ENCODE peak calls at places on chromosomes 5 and 9, in nine cellular contexts. One of them, this sample, is unnamed.

GRCh38 chr5:122705876-122706275 is 69.0 kb upstream of the SNX2 start:
- DNase-seq in kidney tubule cell: no peak
- DNase-seq in M059J: no peak
- DNase-seq in germinal center: no peak
- DNase-seq in neural progenitor cell: no peak
- DNase-seq in A673: no peak
- DNase-seq in effector CD8-positive, alpha-beta T cell: no peak
- DNase-seq in C1 segment of cervical spinal cord: no peak
- DNase-seq in cardiac fibroblast: peak
- DNase-seq in this sample: no peak

GRCh38 chr9:107378031-107378430 is 95.0 kb downstream of the RAD23B start:
- DNase-seq in kidney tubule cell: no peak
- DNase-seq in M059J: no peak
- DNase-seq in germinal center: no peak
- DNase-seq in neural progenitor cell: no peak
- DNase-seq in A673: no peak
- DNase-seq in effector CD8-positive, alpha-beta T cell: no peak
- DNase-seq in C1 segment of cervical spinal cord: peak
- DNase-seq in cardiac fibroblast: no peak
- DNase-seq in this sample: no peak

GRCh38 chr9:20402273-20402875 is 219.9 kb downstream of the MLLT3 start:
- DNase-seq in kidney tubule cell: no peak
- DNase-seq in M059J: peak
- DNase-seq in germinal center: no peak
- DNase-seq in neural progenitor cell: no peak
- DNase-seq in A673: no peak
- DNase-seq in effector CD8-positive, alpha-beta T cell: no peak
- DNase-seq in C1 segment of cervical spinal cord: no peak
- DNase-seq in cardiac fibroblast: no peak
- DNase-seq in this sample: no peak

GRCh38 chr9:91840469-91840868 is 109.6 kb downstream of the ROR2 start:
- DNase-seq in kidney tubule cell: no peak
- DNase-seq in M059J: no peak
- DNase-seq in germinal center: no peak
- DNase-seq in neural progenitor cell: no peak
- DNase-seq in A673: no peak
- DNase-seq in effector CD8-positive, alpha-beta T cell: no peak
- DNase-seq in C1 segment of cervical spinal cord: no peak
- DNase-seq in cardiac fibroblast: no peak
- DNase-seq in this sample: no peak

GRCh38 chr5:6026766-6027165 is 351.6 kb downstream of the MED10 start:
- DNase-seq in kidney tubule cell: no peak
- DNase-seq in M059J: no peak
- DNase-seq in germinal center: no peak
- DNase-seq in neural progenitor cell: no peak
- DNase-seq in A673: peak
- DNase-seq in effector CD8-positive, alpha-beta T cell: no peak
- DNase-seq in C1 segment of cervical spinal cord: no peak
- DNase-seq in cardiac fibroblast: no peak
- DNase-seq in this sample: no peak

GRCh38 chr5:168302785-168303184 is 11.3 kb downstream of the WWC1 start:
- DNase-seq in kidney tubule cell: peak
- DNase-seq in M059J: peak
- DNase-seq in germinal center: no peak
- DNase-seq in neural progenitor cell: no peak
- DNase-seq in A673: no peak
- DNase-seq in effector CD8-positive, alpha-beta T cell: no peak
- DNase-seq in C1 segment of cervical spinal cord: no peak
- DNase-seq in cardiac fibroblast: no peak
- DNase-seq in this sample: no peak

GRCh38 chr9:99368341-99369326 is 146.6 kb downstream of the SEC61B start:
- DNase-seq in kidney tubule cell: peak
- DNase-seq in M059J: peak
- DNase-seq in germinal center: peak
- DNase-seq in neural progenitor cell: peak
- DNase-seq in A673: peak
- DNase-seq in effector CD8-positive, alpha-beta T cell: no peak
- DNase-seq in C1 segment of cervical spinal cord: peak
- DNase-seq in cardiac fibroblast: peak
- DNase-seq in this sample: no peak

GRCh38 chr5:67842806-67843205 is 372.8 kb upstream of the PIK3R1 start:
- DNase-seq in kidney tubule cell: no peak
- DNase-seq in M059J: peak
- DNase-seq in germinal center: no peak
- DNase-seq in neural progenitor cell: peak
- DNase-seq in A673: no peak
- DNase-seq in effector CD8-positive, alpha-beta T cell: no peak
- DNase-seq in C1 segment of cervical spinal cord: no peak
- DNase-seq in cardiac fibroblast: peak
- DNase-seq in this sample: peak

GRCh38 chr9:2424564-2425153 is 196.9 kb upstream of the VLDLR start:
- DNase-seq in kidney tubule cell: no peak
- DNase-seq in M059J: peak
- DNase-seq in germinal center: no peak
- DNase-seq in neural progenitor cell: no peak
- DNase-seq in A673: no peak
- DNase-seq in effector CD8-positive, alpha-beta T cell: no peak
- DNase-seq in C1 segment of cervical spinal cord: no peak
- DNase-seq in cardiac fibroblast: peak
- DNase-seq in this sample: no peak

GRCh38 chr5:56123531-56124243 is 109.4 kb downstream of the ANKRD55 start:
- DNase-seq in kidney tubule cell: peak
- DNase-seq in M059J: peak
- DNase-seq in germinal center: no peak
- DNase-seq in neural progenitor cell: peak
- DNase-seq in A673: peak
- DNase-seq in effector CD8-positive, alpha-beta T cell: no peak
- DNase-seq in C1 segment of cervical spinal cord: no peak
- DNase-seq in cardiac fibroblast: peak
- DNase-seq in this sample: peak

GRCh38 chr5:146041180-146041789 is 64.1 kb downstream of the PLAC8L1 start:
- DNase-seq in kidney tubule cell: no peak
- DNase-seq in M059J: peak
- DNase-seq in germinal center: no peak
- DNase-seq in neural progenitor cell: no peak
- DNase-seq in A673: peak
- DNase-seq in effector CD8-positive, alpha-beta T cell: no peak
- DNase-seq in C1 segment of cervical spinal cord: no peak
- DNase-seq in cardiac fibroblast: no peak
- DNase-seq in this sample: no peak